ENCODE peak calls at places on chromosomes 6 and 20, in eight cellular contexts. U is AG04449, Y is epithelial cell of esophagus, D is Panc1, I is lung, V is endodermal cell, L is breast epithelium, M is HL-60. O is an unnamed sample.

GRCh38 chr6:33008944-33009861 is at the start of gene HLA-DOA:
- DNase-seq in U (no peak), Y (no peak), D (no peak), I (no peak), V (peak), L (no peak), M (no peak), O (peak)

GRCh38 chr6:2132416-2132815 is 113.0 kb downstream of the GMDS start:
- DNase-seq in U (no peak), Y (peak), D (no peak), I (no peak), V (no peak), L (no peak), M (no peak), O (peak)

GRCh38 chr6:157229733-157230132 is 93.6 kb downstream of the TMEM242 start:
- DNase-seq in U (no peak), Y (no peak), D (no peak), I (no peak), V (peak), L (no peak), M (no peak), O (no peak)

GRCh38 chr20:37072293-37073196 is 23.3 kb downstream of the RBL1 start:
- DNase-seq in U (no peak), Y (no peak), D (no peak), I (no peak), V (no peak), L (no peak), M (peak), O (no peak)

GRCh38 chr6:83722876-83723275 is 14.0 kb upstream of the SNAP91 start:
- DNase-seq in U (no peak), Y (no peak), D (no peak), I (no peak), V (no peak), L (no peak), M (no peak), O (no peak)

GRCh38 chr20:51128198-51128597 is 105.3 kb upstream of the KCNG1 start:
- DNase-seq in U (peak), Y (peak), D (no peak), I (no peak), V (no peak), L (no peak), M (no peak), O (peak)

GRCh38 chr20:45258669-45259068 is 4.3 kb upstream of the SLPI start:
- DNase-seq in U (no peak), Y (no peak), D (no peak), I (no peak), V (no peak), L (no peak), M (no peak), O (no peak)

GRCh38 chr20:44187763-44188709 is 1.0 kb upstream of the JPH2 start:
- DNase-seq in U (no peak), Y (no peak), D (no peak), I (no peak), V (peak), L (no peak), M (no peak), O (peak)

GRCh38 chr20:63737940-63738686 is 1.5 kb upstream of the SLC2A4RG start:
- DNase-seq in U (no peak), Y (no peak), D (no peak), I (no peak), V (peak), L (no peak), M (no peak), O (no peak)

GRCh38 chr6:157219201-157220200 is 103.8 kb downstream of the TMEM242 start:
- DNase-seq in U (no peak), Y (peak), D (no peak), I (no peak), V (peak), L (no peak), M (no peak), O (no peak)

GRCh38 chr20:52747736-52748135 is 224.4 kb upstream of the TSHZ2 start:
- DNase-seq in U (no peak), Y (peak), D (no peak), I (no peak), V (peak), L (no peak), M (no peak), O (peak)

GRCh38 chr6:47669684-47670515 is 28.5 kb upstream of the ADGRF4 start:
- DNase-seq in U (no peak), Y (peak), D (no peak), I (no peak), V (peak), L (peak), M (no peak), O (peak)

GRCh38 chr20:52269327-52269726 is 77.7 kb upstream of the ZFP64 start:
- DNase-seq in U (no peak), Y (no peak), D (no peak), I (no peak), V (no peak), L (no peak), M (peak), O (peak)

GRCh38 chr6:167127785-167128531 is 5.1 kb downstream of the CCR6 start:
- DNase-seq in U (no peak), Y (no peak), D (no peak), I (no peak), V (no peak), L (no peak), M (no peak), O (no peak)

GRCh38 chr20:31719644-31720485 is 2.8 kb downstream of the BCL2L1 start:
- DNase-seq in U (no peak), Y (no peak), D (no peak), I (peak), V (peak), L (peak), M (no peak), O (no peak)

GRCh38 chr6:7593234-7593633 is 3.2 kb downstream of the SNRNP48 start:
- DNase-seq in U (no peak), Y (no peak), D (no peak), I (no peak), V (no peak), L (no peak), M (no peak), O (no peak)

GRCh38 chr20:60080401-60080800 is 122.2 kb downstream of the CDH26 start:
- DNase-seq in U (no peak), Y (no peak), D (no peak), I (no peak), V (no peak), L (no peak), M (no peak), O (no peak)

GRCh38 chr6:158038291-158039177 is 56.9 kb downstream of the SYNJ2 start:
- DNase-seq in U (no peak), Y (no peak), D (no peak), I (no peak), V (peak), L (no peak), M (no peak), O (no peak)

GRCh38 chr6:69827491-69827890 is 30.7 kb upstream of the LMBRD1 start:
- DNase-seq in U (peak), Y (peak), D (no peak), I (no peak), V (no peak), L (no peak), M (no peak), O (peak)

GRCh38 chr20:36585410-36586125 is 12.2 kb downstream of the TGIF2 start:
- DNase-seq in U (no peak), Y (peak), D (no peak), I (no peak), V (peak), L (no peak), M (no peak), O (peak)

GRCh38 chr6:43870660-43871061 is 100.7 kb downstream of the VEGFA start:
- DNase-seq in U (no peak), Y (no peak), D (no peak), I (no peak), V (no peak), L (no peak), M (no peak), O (peak)

GRCh38 chr6:87494761-87495422 is 22.1 kb downstream of the SLC35A1 start:
- DNase-seq in U (no peak), Y (no peak), D (no peak), I (no peak), V (no peak), L (no peak), M (no peak), O (no peak)

GRCh38 chr6:120774275-120774674 is 560.0 kb downstream of the TBC1D32 start:
- DNase-seq in U (no peak), Y (peak), D (no peak), I (no peak), V (no peak), L (no peak), M (no peak), O (no peak)

GRCh38 chr6:128095362-128095761 is 194.5 kb upstream of the THEMIS start:
- DNase-seq in U (no peak), Y (no peak), D (no peak), I (no peak), V (no peak), L (no peak), M (no peak), O (peak)

GRCh38 chr6:106192824-106193223 is 106.7 kb downstream of the PRDM1 start:
- DNase-seq in U (no peak), Y (peak), D (no peak), I (no peak), V (no peak), L (no peak), M (no peak), O (peak)

GRCh38 chr6:2770171-2770570 is 5.0 kb downstream of the WRNIP1 start:
- DNase-seq in U (no peak), Y (no peak), D (no peak), I (no peak), V (no peak), L (no peak), M (no peak), O (peak)

GRCh38 chr20:8073024-8073832 is 53.7 kb upstream of the TMX4 start:
- DNase-seq in U (no peak), Y (peak), D (no peak), I (no peak), V (peak), L (no peak), M (peak), O (peak)

GRCh38 chr6:4253604-4254211 is 118.3 kb upstream of the ECI2 start:
- DNase-seq in U (peak), Y (peak), D (no peak), I (peak), V (no peak), L (no peak), M (no peak), O (peak)

GRCh38 chr6:39841291-39841690 is 49.1 kb downstream of the DAAM2 start:
- DNase-seq in U (no peak), Y (no peak), D (no peak), I (peak), V (no peak), L (no peak), M (no peak), O (no peak)

GRCh38 chr6:127966616-127967015 is 65.8 kb upstream of the THEMIS start:
- DNase-seq in U (peak), Y (no peak), D (no peak), I (no peak), V (no peak), L (no peak), M (no peak), O (peak)

GRCh38 chr20:2865630-2866029 is 7.7 kb upstream of the PTPRA start:
- DNase-seq in U (no peak), Y (no peak), D (no peak), I (no peak), V (peak), L (no peak), M (no peak), O (no peak)

GRCh38 chr6:126905917-126906316 is 212.6 kb upstream of the RSPO3 start:
- DNase-seq in U (no peak), Y (peak), D (no peak), I (no peak), V (no peak), L (no peak), M (no peak), O (peak)

GRCh38 chr6:147192278-147192911 is 11.8 kb upstream of the STXBP5 start:
- DNase-seq in U (no peak), Y (no peak), D (no peak), I (no peak), V (no peak), L (no peak), M (no peak), O (peak)

GRCh38 chr6:163036251-163036650 is 308.5 kb downstream of the PACRG start:
- DNase-seq in U (no peak), Y (no peak), D (no peak), I (no peak), V (no peak), L (no peak), M (no peak), O (no peak)

GRCh38 chr6:101666256-101666655 is 272.7 kb downstream of the GRIK2 start:
- DNase-seq in U (peak), Y (peak), D (peak), I (no peak), V (no peak), L (no peak), M (no peak), O (no peak)

GRCh38 chr20:49684335-49684997 is 29.2 kb downstream of the B4GALT5 start:
- DNase-seq in U (no peak), Y (no peak), D (no peak), I (peak), V (no peak), L (no peak), M (peak), O (no peak)

GRCh38 chr6:45436544-45437440 is 59.1 kb upstream of the SUPT3H start:
- DNase-seq in U (no peak), Y (peak), D (no peak), I (no peak), V (no peak), L (no peak), M (peak), O (peak)

DNA sequence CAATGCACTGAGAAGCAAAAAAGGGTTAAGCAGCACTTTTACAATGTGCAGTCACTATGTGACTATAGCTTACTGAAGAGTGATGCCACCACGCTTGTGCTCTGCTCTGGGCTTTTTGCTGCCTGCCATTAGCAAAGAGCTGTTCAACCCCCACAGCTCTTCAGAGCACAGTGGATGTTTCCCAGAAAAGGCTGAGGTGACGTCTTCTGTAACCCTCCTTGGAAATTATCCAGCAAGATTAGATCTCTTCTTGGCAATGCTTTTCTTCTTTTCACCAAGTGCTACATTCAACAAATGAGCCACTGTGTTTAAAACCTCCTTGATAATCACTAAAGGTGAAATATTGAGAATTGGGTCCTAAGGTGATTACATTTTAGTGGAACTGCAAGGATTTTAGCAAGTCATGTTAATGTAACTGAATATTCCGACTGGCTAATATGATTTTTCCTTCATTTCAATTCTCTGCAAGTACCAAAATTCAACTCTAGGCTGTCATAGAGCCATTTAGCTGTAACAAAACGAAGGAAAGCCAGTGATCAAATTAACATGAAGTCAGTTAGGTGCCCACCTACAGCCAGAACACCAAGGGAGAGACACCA is 34.9 kb downstream of the ELOVL5 start:
- DNase-seq in U (no peak), Y (no peak), D (no peak), I (no peak), V (no peak), L (no peak), M (no peak), O (peak)
- TF ChIP-seq CTCF in U (no peak), Y (no peak), D (no peak), I (no peak), V (no peak), L (no peak), M (no peak), O (no peak)

DNA sequence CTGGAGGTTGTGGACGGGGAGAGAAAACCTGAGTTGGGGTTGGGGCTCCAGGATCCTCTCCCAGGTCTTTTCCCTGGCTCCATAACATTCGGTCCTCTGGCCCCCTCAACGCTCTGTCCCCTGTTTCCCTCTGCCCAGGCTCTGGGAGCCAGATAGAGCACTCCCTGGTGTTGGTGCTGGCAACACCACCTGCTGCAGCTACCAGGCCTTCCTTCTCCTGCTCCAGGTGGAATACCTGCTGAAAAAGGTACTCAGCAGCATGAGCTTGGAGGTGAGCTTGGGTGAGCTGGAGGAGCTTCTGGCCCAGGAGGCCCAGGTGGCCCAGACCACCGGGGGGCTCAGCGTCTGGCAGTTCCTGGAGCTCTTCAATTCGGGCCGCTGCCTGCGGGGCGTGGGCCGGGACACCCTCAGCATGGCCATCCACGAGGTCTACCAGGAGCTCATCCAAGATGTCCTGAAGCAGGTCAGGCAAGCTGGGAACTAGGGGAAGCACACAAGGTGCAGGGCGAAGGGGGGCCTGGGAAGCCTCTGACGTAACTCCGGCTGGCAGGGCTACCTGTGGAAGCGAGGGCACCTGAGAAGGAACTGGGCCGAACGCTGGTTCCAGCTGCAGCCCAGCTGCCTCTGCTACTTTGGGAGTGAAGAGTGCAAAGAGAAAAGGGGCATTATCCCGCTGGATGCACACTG is 14.6 kb downstream of the DEF6 start:
- DNase-seq in U (no peak), Y (no peak), D (no peak), I (no peak), V (peak), L (no peak), M (no peak), O (no peak)
- H3K4me3 ChIP-seq in U (no peak), Y (no peak), D (no peak), I (no peak), V (no peak), L (no peak), M (no peak), O (no peak)

GRCh38 chr6:135850882-135851281 is 619 bp upstream of the PDE7B start:
- DNase-seq in U (no peak), Y (peak), D (no peak), I (no peak), V (no peak), L (no peak), M (no peak), O (no peak)
- TF ChIP-seq CTCF in U (peak), Y (no peak), D (no peak), I (no peak), V (no peak), L (no peak), M (no peak), O (no peak)

GRCh38 chr6:50724381-50725124 is 11.2 kb downstream of the TFAP2D start:
- DNase-seq in U (no peak), Y (no peak), D (no peak), I (no peak), V (peak), L (no peak), M (no peak), O (no peak)
- H3K4me3 ChIP-seq in U (no peak), Y (no peak), D (no peak), I (no peak), V (peak), L (no peak), M (no peak), O (no peak)

O was measured in fibroblast of villous mesenchyme.